ENCODE peak calls at places on chromosomes 7 and 10, in five cellular contexts. A is Calu3, O is heart left ventricle, U is left ventricle myocardium inferior, E is AG10803. M is an unnamed sample.

GRCh38 chr7:42269161-42269560 is 32.2 kb upstream of the GLI3 start:
- DNase-seq in U (no peak), E (no peak), A (no peak), O (no peak), M (no peak)

GRCh38 chr10:88401671-88402347 is 181.3 kb downstream of the RNLS start:
- DNase-seq in U (no peak), E (peak; percentile 38), O (no peak), A (no peak), M (peak; percentile 26)

GRCh38 chr7:46233585-46234329 is 312.7 kb upstream of the IGFBP3 start:
- DNase-seq in O (no peak), U (no peak), E (peak; percentile 48), A (no peak), M (no peak)

GRCh38 chr10:7833210-7833609 is 14.9 kb downstream of the TAF3 start:
- DNase-seq in U (no peak), E (no peak), A (no peak), O (no peak), M (no peak)

GRCh38 chr10:52187521-52188258 is 126.4 kb upstream of the DKK1 start:
- DNase-seq in O (no peak), U (no peak), A (no peak), E (peak; percentile 14), M (no peak)

GRCh38 chr7:7438851-7439250 is 96.8 kb downstream of the COL28A1 start:
- DNase-seq in E (peak; percentile 97), O (no peak), U (no peak), A (no peak), M (peak; percentile 92)

GRCh38 chr10:72756674-72757385 is 64.9 kb downstream of the MCU start:
- DNase-seq in E (no peak), U (no peak), A (no peak), O (no peak), M (no peak)

GRCh38 chr10:55183993-55184392 is 383.0 kb upstream of the PCDH15 start:
- DNase-seq in U (no peak), O (no peak), E (peak; percentile 1), A (peak; percentile 43), M (no peak)

GRCh38 chr10:133438711-133439273 is 14.4 kb upstream of the SPRN start:
- DNase-seq in O (no peak), U (no peak), A (no peak), E (no peak), M (peak; percentile 40)

GRCh38 chr10:98534046-98534445 is 87.3 kb upstream of the HPS1 start:
- DNase-seq in A (no peak), U (no peak), O (no peak), E (peak; percentile 37), M (no peak)

GRCh38 chr7:47534322-47535032 is 47.4 kb downstream of the TNS3 start:
- DNase-seq in O (no peak), U (no peak), A (peak; percentile 84), E (no peak), M (peak; percentile 96)

GRCh38 chr7:8214162-8214897 is 47.6 kb downstream of the ICA1 start:
- DNase-seq in U (no peak), O (no peak), A (no peak), E (peak; percentile 56), M (no peak)

GRCh38 chr7:28018851-28019465 is 161.6 kb downstream of the JAZF1 start:
- DNase-seq in O (no peak), U (no peak), A (no peak), E (no peak), M (no peak)

GRCh38 chr7:93036807-93037206 is 81.0 kb downstream of the SAMD9 start:
- DNase-seq in A (no peak), E (peak; percentile 9), U (no peak), O (no peak), M (peak; percentile 8)

GRCh38 chr10:65796472-65796871 is 1129.4 kb upstream of the LRRTM3 start:
- DNase-seq in U (no peak), A (no peak), O (no peak), E (no peak), M (no peak)

GRCh38 chr10:51215956-51216834 is 141.9 kb downstream of the PRKG1 start:
- DNase-seq in U (no peak), A (no peak), E (peak; percentile 46), O (no peak), M (no peak)

GRCh38 chr7:76296743-76297740 is 5.4 kb upstream of the HSPB1 start:
- DNase-seq in A (peak; percentile 52), E (peak; percentile 93), U (no peak), O (no peak), M (peak; percentile 78)

GRCh38 chr7:44052771-44053365 is 8.4 kb downstream of the DBNL start:
- DNase-seq in O (no peak), U (peak; percentile 3), E (no peak), A (no peak), M (no peak)

GRCh38 chr7:155375337-155376277 is 77.9 kb downstream of the INSIG1 start:
- DNase-seq in E (no peak), A (no peak), U (no peak), O (no peak), M (no peak)

GRCh38 chr10:30742471-30742870 is 112.9 kb upstream of the LYZL2 start:
- DNase-seq in E (no peak), O (no peak), A (no peak), U (no peak), M (no peak)

GRCh38 chr10:51007781-51008180 is 66.5 kb upstream of the PRKG1 start:
- DNase-seq in E (peak; percentile 55), O (no peak), A (no peak), U (no peak), M (no peak)

GRCh38 chr10:69757206-69757552 is 44.5 kb upstream of the COL13A1 start:
- DNase-seq in U (no peak), A (no peak), O (no peak), E (no peak), M (no peak)

GRCh38 chr10:86438091-86438749 is 71.6 kb upstream of the GRID1 start:
- DNase-seq in E (no peak), A (no peak), U (no peak), O (no peak), M (no peak)

GRCh38 chr7:116802784-116803183 is 59.6 kb upstream of the CAPZA2 start:
- DNase-seq in A (peak; percentile 48), U (no peak), O (no peak), E (peak; percentile 77), M (peak; percentile 41)

GRCh38 chr7:149877890-149878522 is 4.2 kb downstream of the ATP6V0E2 start:
- DNase-seq in E (no peak), U (no peak), A (no peak), O (no peak), M (no peak)

GRCh38 chr7:80882213-80882801 is 36.5 kb downstream of the SEMA3C start:
- DNase-seq in U (no peak), E (no peak), A (no peak), O (no peak), M (no peak)

GRCh38 chr10:103273026-103273425 is 3.9 kb upstream of the INA start:
- DNase-seq in O (peak; percentile 31), U (no peak), A (peak; percentile 10), E (peak; percentile 100), M (peak; percentile 95)

GRCh38 chr7:151736403-151736909 is 140.5 kb downstream of the PRKAG2 start:
- DNase-seq in E (peak; percentile 93), U (peak; percentile 72), A (peak; percentile 72), O (peak; percentile 85), M (peak; percentile 76)

GRCh38 chr10:17179002-17179401 is 22.5 kb downstream of the TRDMT1 start:
- DNase-seq in E (peak; percentile 45), U (no peak), A (no peak), O (no peak), M (no peak)

GRCh38 chr10:17174626-17175025 is 26.8 kb downstream of the TRDMT1 start:
- DNase-seq in E (peak; percentile 28), O (no peak), U (no peak), A (no peak), M (no peak)

GRCh38 chr10:17177014-17177413 is 24.5 kb downstream of the TRDMT1 start:
- DNase-seq in A (no peak), E (no peak), U (no peak), O (no peak), M (no peak)

GRCh38 chr10:17175551-17175950 is 25.9 kb downstream of the TRDMT1 start:
- DNase-seq in O (no peak), E (peak; percentile 65), A (peak; percentile 29), U (no peak), M (no peak)

DNA sequence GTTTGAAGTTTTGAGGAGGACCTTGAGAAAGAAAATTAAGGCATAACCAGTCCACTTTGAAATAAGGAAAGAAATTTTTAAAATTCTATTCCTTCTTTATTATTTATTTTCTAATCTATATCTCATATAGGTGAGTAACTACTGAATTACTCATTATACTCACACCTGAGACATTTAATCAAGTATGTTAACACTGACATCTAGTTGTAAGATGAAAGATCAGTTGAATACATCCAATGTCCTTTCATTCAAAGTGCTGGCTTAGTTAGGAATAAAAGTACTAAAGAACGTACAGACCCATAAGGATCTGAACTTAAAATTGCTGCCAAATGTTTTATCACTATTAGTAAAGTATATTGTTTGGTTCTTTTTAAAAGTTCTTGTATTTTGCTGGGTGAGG is 23.5 kb downstream of the TRDMT1 start:
- DNase-seq in A (no peak), U (no peak), E (no peak), O (no peak), M (no peak)
- TF ChIP-seq CTCF in A (no peak), U (no peak), E (no peak), O (no peak), M (no peak)

GRCh38 chr10:28410420-28411135 is 107.7 kb upstream of the MPP7 start:
- DNase-seq in E (no peak), O (no peak), U (no peak), A (no peak), M (no peak)
- TF ChIP-seq CTCF in E (no peak), O (no peak), U (no peak), A (no peak), M (no peak)

GRCh38 chr10:48416584-48417232 is 110.2 kb downstream of the MAPK8 start:
- DNase-seq in U (no peak), A (no peak), E (peak; percentile 8), O (no peak), M (no peak)
- TF ChIP-seq CTCF in U (no peak), A (no peak), E (no peak), O (no peak), M (no peak)

DNA sequence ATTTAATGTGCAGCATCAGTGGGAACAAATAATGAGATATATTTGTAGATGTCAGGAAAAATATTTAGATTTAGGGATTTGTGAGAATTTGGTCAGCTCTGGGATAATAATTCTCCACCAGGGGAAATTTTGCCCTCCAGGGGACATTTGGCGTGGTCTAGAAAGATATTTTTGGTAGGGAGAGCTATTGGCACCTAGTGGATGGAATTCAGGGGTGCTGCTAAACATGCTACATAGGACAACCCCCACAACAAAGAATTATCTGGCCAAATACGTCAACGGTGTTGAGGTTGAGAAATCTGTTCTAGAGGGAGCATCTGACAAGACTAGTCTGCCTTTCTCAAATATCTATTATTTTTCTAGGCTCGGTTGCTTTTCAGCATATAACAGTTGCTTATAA is 2.1 kb downstream of the ADK start:
- DNase-seq in A (peak; percentile 24), O (no peak), U (no peak), E (peak; percentile 65), M (peak; percentile 81)
- TF ChIP-seq CTCF in A (peak; percentile 51), O (peak; percentile 29), U (peak; percentile 66), E (peak; percentile 53), M (peak; percentile 49)

GRCh38 chr10:83753490-83753889 is 385.8 kb upstream of the GHITM start:
- DNase-seq in A (no peak), U (no peak), E (no peak), O (no peak), M (no peak)

DNA sequence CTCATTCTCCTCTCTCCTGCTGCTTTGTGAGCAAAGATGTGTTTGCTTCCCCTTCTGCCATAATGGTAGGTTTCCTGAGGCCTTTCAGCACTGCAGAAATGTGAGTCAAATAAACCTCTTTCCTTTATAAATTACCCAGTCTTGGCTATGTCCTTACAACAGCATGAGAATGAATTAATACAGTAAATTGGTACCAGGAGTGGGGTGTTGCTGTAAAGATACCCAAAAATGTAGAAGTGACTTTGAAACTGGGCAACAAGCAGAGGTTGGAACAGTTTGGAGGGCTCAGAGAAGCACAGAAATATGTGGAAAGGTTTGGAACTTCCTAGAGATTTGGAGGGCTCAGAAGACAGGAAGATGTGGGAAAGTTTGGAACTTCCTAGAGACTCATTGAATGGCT is 388.7 kb upstream of the GHITM start:
- DNase-seq in O (no peak), E (no peak), A (no peak), U (no peak), M (no peak)
- TF ChIP-seq CTCF in O (no peak), E (no peak), A (no peak), U (no peak), M (no peak)

M was measured in RWPE1.